ENCODE peak calls at places on chromosomes 6 and 20, in four cellular contexts. O is psoas muscle, K is body of pancreas, S is AG04450. R is an unnamed sample.
A peak's percentile ranks its signal among the peaks of the same experiment; 100 is the strongest.

GRCh38 chr6:3575166-3575565 is 118.3 kb upstream of the SLC22A23 start:
- DNase-seq in O (no peak), K (no peak), S (no peak), R (no peak)

GRCh38 chr20:42587427-42587826 is 602.3 kb downstream of the PTPRT start:
- DNase-seq in O (no peak), K (peak; percentile 83), S (no peak), R (no peak)

GRCh38 chr6:129105035-129105434 is 222.1 kb downstream of the LAMA2 start:
- DNase-seq in O (no peak), K (no peak), S (no peak), R (no peak)

GRCh38 chr6:96626749-96627353 is 63.9 kb downstream of the FHL5 start:
- DNase-seq in O (no peak), K (no peak), S (peak; percentile 1), R (no peak)

GRCh38 chr6:111573892-111574800 is 31.5 kb downstream of the TRAF3IP2 start:
- DNase-seq in O (no peak), K (no peak), S (peak; percentile 82), R (peak; percentile 56)

GRCh38 chr6:33029297-33030184 is 20.1 kb upstream of the HLA-DOA start:
- DNase-seq in O (no peak), K (no peak), S (no peak), R (no peak)

GRCh38 chr6:114194362-114195343 is 148.2 kb downstream of the HS3ST5 start:
- DNase-seq in O (no peak), K (no peak), S (no peak), R (peak; percentile 14)

GRCh38 chr6:84798257-84798656 is 33.9 kb upstream of the TBX18 start:
- DNase-seq in O (no peak), K (no peak), S (no peak), R (no peak)

GRCh38 chr6:142207265-142207877 is 60.3 kb downstream of the VTA1 start:
- DNase-seq in O (peak; percentile 52), K (peak; percentile 64), S (peak; percentile 33), R (no peak)

GRCh38 chr6:134373282-134373922 is 55.5 kb upstream of the SGK1 start:
- DNase-seq in O (no peak), K (peak; percentile 28), S (peak; percentile 63), R (peak; percentile 49)

GRCh38 chr6:158642097-158642601 is 2.4 kb downstream of the DYNLT1 start:
- DNase-seq in O (peak; percentile 90), K (no peak), S (peak; percentile 78), R (no peak)

GRCh38 chr6:38193051-38193450 is 373.5 kb downstream of the ZFAND3 start:
- DNase-seq in O (no peak), K (no peak), S (no peak), R (no peak)

GRCh38 chr6:108562503-108562993 is 1.8 kb downstream of the FOXO3 start:
- DNase-seq in O (peak; percentile 80), K (peak; percentile 84), S (no peak), R (peak; percentile 73)

GRCh38 chr6:155275808-155276480 is 12.1 kb downstream of the CLDN20 start:
- DNase-seq in O (no peak), K (no peak), S (no peak), R (no peak)

GRCh38 chr6:158142789-158143188 is 25.3 kb downstream of the SERAC1 start:
- DNase-seq in O (no peak), K (peak; percentile 36), S (peak; percentile 39), R (no peak)

GRCh38 chr6:149071997-149072396 is 245.5 kb upstream of the TAB2 start:
- DNase-seq in O (no peak), K (no peak), S (no peak), R (no peak)

GRCh38 chr6:111367393-111368088 is 115.5 kb downstream of the REV3L start:
- DNase-seq in O (no peak), K (no peak), S (no peak), R (no peak)

GRCh38 chr6:118665011-118665410 is 13.6 kb upstream of the CEP85L start:
- DNase-seq in O (no peak), K (no peak), S (no peak), R (no peak)

GRCh38 chr20:4135385-4136077 is 120.2 kb upstream of the RNF24 start:
- DNase-seq in O (no peak), K (peak; percentile 55), S (peak; percentile 90), R (no peak)